ENCODE peak calls at places on chromosomes 5 and 9, in eight cellular contexts. One of them, this sample, is unnamed.
A peak's percentile ranks its signal among the peaks of the same experiment; 100 is the strongest.

GRCh38 chr5:137506296-137506695 is 7.2 kb upstream of the SPOCK1 start:
- DNase-seq in epithelial cell of esophagus: no peak
- DNase-seq in Calu3: no peak
- DNase-seq in cardiac fibroblast: no peak
- DNase-seq in OCI-LY7: no peak
- DNase-seq in AG09319: no peak
- DNase-seq in prostate gland: no peak
- DNase-seq in foreskin fibroblast: no peak
- DNase-seq in this sample: no peak

GRCh38 chr5:62260510-62260909 is 45.5 kb upstream of the KIF2A start:
- DNase-seq in foreskin fibroblast: peak; percentile 19
- DNase-seq in epithelial cell of esophagus: no peak
- DNase-seq in Calu3: no peak
- DNase-seq in AG09319: no peak
- DNase-seq in OCI-LY7: peak; percentile 29
- DNase-seq in prostate gland: no peak
- DNase-seq in cardiac fibroblast: no peak
- DNase-seq in this sample: no peak

GRCh38 chr5:478355-478981 is 35.5 kb downstream of the EXOC3 start:
- DNase-seq in foreskin fibroblast: no peak
- DNase-seq in OCI-LY7: no peak
- DNase-seq in cardiac fibroblast: no peak
- DNase-seq in prostate gland: no peak
- DNase-seq in epithelial cell of esophagus: no peak
- DNase-seq in AG09319: no peak
- DNase-seq in Calu3: no peak
- DNase-seq in this sample: no peak

GRCh38 chr5:109688647-109688998 is 1.1 kb upstream of the MAN2A1 start:
- DNase-seq in Calu3: no peak
- DNase-seq in epithelial cell of esophagus: peak; percentile 42
- DNase-seq in prostate gland: no peak
- DNase-seq in OCI-LY7: peak; percentile 75
- DNase-seq in cardiac fibroblast: peak; percentile 50
- DNase-seq in foreskin fibroblast: peak; percentile 53
- DNase-seq in AG09319: no peak
- DNase-seq in this sample: peak; percentile 13

GRCh38 chr9:127109212-127109711 is 13.2 kb downstream of the ANGPTL2 start:
- DNase-seq in Calu3: no peak
- DNase-seq in prostate gland: peak; percentile 36
- DNase-seq in cardiac fibroblast: no peak
- DNase-seq in AG09319: no peak
- DNase-seq in epithelial cell of esophagus: no peak
- DNase-seq in foreskin fibroblast: no peak
- DNase-seq in OCI-LY7: no peak
- DNase-seq in this sample: no peak

GRCh38 chr9:437066-438015 is 222.7 kb downstream of the DOCK8 start:
- DNase-seq in Calu3: no peak
- DNase-seq in foreskin fibroblast: peak; percentile 29
- DNase-seq in prostate gland: no peak
- DNase-seq in epithelial cell of esophagus: peak; percentile 66
- DNase-seq in cardiac fibroblast: peak; percentile 70
- DNase-seq in OCI-LY7: no peak
- DNase-seq in AG09319: peak; percentile 75
- DNase-seq in this sample: no peak

GRCh38 chr5:134242146-134242545 is 16.3 kb upstream of the PPP2CA start:
- DNase-seq in AG09319: no peak
- DNase-seq in cardiac fibroblast: peak; percentile 94
- DNase-seq in Calu3: no peak
- DNase-seq in OCI-LY7: no peak
- DNase-seq in prostate gland: no peak
- DNase-seq in foreskin fibroblast: peak; percentile 89
- DNase-seq in epithelial cell of esophagus: peak; percentile 47
- DNase-seq in this sample: no peak

GRCh38 chr5:170248635-170249227 is 15.9 kb downstream of the C5orf58 start:
- DNase-seq in prostate gland: no peak
- DNase-seq in AG09319: no peak
- DNase-seq in epithelial cell of esophagus: peak; percentile 22
- DNase-seq in Calu3: no peak
- DNase-seq in foreskin fibroblast: no peak
- DNase-seq in OCI-LY7: no peak
- DNase-seq in cardiac fibroblast: no peak
- DNase-seq in this sample: no peak

GRCh38 chr9:137461663-137462395 is 2.7 kb upstream of the NSMF start:
- DNase-seq in cardiac fibroblast: peak; percentile 58
- DNase-seq in prostate gland: no peak
- DNase-seq in AG09319: no peak
- DNase-seq in OCI-LY7: peak; percentile 94
- DNase-seq in Calu3: no peak
- DNase-seq in epithelial cell of esophagus: peak; percentile 36
- DNase-seq in foreskin fibroblast: no peak
- DNase-seq in this sample: peak; percentile 92

GRCh38 chr9:122446819-122447484 is 30.8 kb downstream of the OR1J1 start:
- DNase-seq in OCI-LY7: no peak
- DNase-seq in foreskin fibroblast: no peak
- DNase-seq in prostate gland: no peak
- DNase-seq in cardiac fibroblast: peak; percentile 39
- DNase-seq in epithelial cell of esophagus: no peak
- DNase-seq in AG09319: no peak
- DNase-seq in Calu3: no peak
- DNase-seq in this sample: no peak

GRCh38 chr9:135692410-135692809 is 6.9 kb downstream of the SOHLH1 start:
- DNase-seq in epithelial cell of esophagus: peak; percentile 8
- DNase-seq in OCI-LY7: no peak
- DNase-seq in Calu3: no peak
- DNase-seq in foreskin fibroblast: no peak
- DNase-seq in prostate gland: no peak
- DNase-seq in AG09319: no peak
- DNase-seq in cardiac fibroblast: peak; percentile 4
- DNase-seq in this sample: no peak

GRCh38 chr9:93081081-93081529 is 14.9 kb upstream of the CARD19 start:
- DNase-seq in Calu3: no peak
- DNase-seq in epithelial cell of esophagus: no peak
- DNase-seq in cardiac fibroblast: no peak
- DNase-seq in foreskin fibroblast: peak; percentile 41
- DNase-seq in prostate gland: no peak
- DNase-seq in OCI-LY7: no peak
- DNase-seq in AG09319: no peak
- DNase-seq in this sample: no peak

GRCh38 chr9:137276757-137277328 is 683 bp upstream of the TOR4A start:
- DNase-seq in AG09319: no peak
- DNase-seq in OCI-LY7: peak; percentile 53
- DNase-seq in epithelial cell of esophagus: no peak
- DNase-seq in Calu3: peak; percentile 70
- DNase-seq in prostate gland: no peak
- DNase-seq in foreskin fibroblast: peak; percentile 87
- DNase-seq in cardiac fibroblast: peak; percentile 72
- DNase-seq in this sample: no peak

GRCh38 chr5:53825016-53825415 is 264.6 kb downstream of the NDUFS4 start:
- DNase-seq in Calu3: no peak
- DNase-seq in AG09319: no peak
- DNase-seq in cardiac fibroblast: no peak
- DNase-seq in epithelial cell of esophagus: no peak
- DNase-seq in prostate gland: no peak
- DNase-seq in foreskin fibroblast: no peak
- DNase-seq in OCI-LY7: no peak
- DNase-seq in this sample: no peak

GRCh38 chr5:113293068-113293571 is 141.7 kb downstream of the TSSK1B start:
- DNase-seq in epithelial cell of esophagus: peak; percentile 21
- DNase-seq in cardiac fibroblast: peak; percentile 32
- DNase-seq in prostate gland: no peak
- DNase-seq in foreskin fibroblast: peak; percentile 37
- DNase-seq in OCI-LY7: no peak
- DNase-seq in AG09319: no peak
- DNase-seq in Calu3: no peak
- DNase-seq in this sample: no peak

GRCh38 chr9:98906273-98907040 is 37.2 kb upstream of the COL15A1 start:
- DNase-seq in cardiac fibroblast: peak; percentile 79
- DNase-seq in OCI-LY7: no peak
- DNase-seq in foreskin fibroblast: peak; percentile 63
- DNase-seq in prostate gland: no peak
- DNase-seq in epithelial cell of esophagus: no peak
- DNase-seq in Calu3: no peak
- DNase-seq in AG09319: no peak
- DNase-seq in this sample: no peak

GRCh38 chr5:160769264-160769663 is 82.7 kb downstream of the ATP10B start:
- DNase-seq in Calu3: no peak
- DNase-seq in prostate gland: no peak
- DNase-seq in OCI-LY7: no peak
- DNase-seq in foreskin fibroblast: no peak
- DNase-seq in epithelial cell of esophagus: no peak
- DNase-seq in cardiac fibroblast: no peak
- DNase-seq in AG09319: no peak
- DNase-seq in this sample: no peak

GRCh38 chr9:969693-970309 is 6.7 kb upstream of the DMRT3 start:
- DNase-seq in prostate gland: no peak
- DNase-seq in cardiac fibroblast: no peak
- DNase-seq in OCI-LY7: no peak
- DNase-seq in epithelial cell of esophagus: no peak
- DNase-seq in AG09319: no peak
- DNase-seq in foreskin fibroblast: no peak
- DNase-seq in Calu3: no peak
- DNase-seq in this sample: no peak

GRCh38 chr9:110443146-110443877 is 105.6 kb upstream of the TXNDC8 start:
- DNase-seq in OCI-LY7: no peak
- DNase-seq in Calu3: no peak
- DNase-seq in epithelial cell of esophagus: peak; percentile 58
- DNase-seq in prostate gland: no peak
- DNase-seq in cardiac fibroblast: peak; percentile 87
- DNase-seq in AG09319: peak; percentile 20
- DNase-seq in foreskin fibroblast: peak; percentile 88
- DNase-seq in this sample: no peak

GRCh38 chr9:121281614-121282291 is 13.8 kb downstream of the GSN start:
- DNase-seq in epithelial cell of esophagus: peak; percentile 98
- DNase-seq in foreskin fibroblast: peak; percentile 72
- DNase-seq in prostate gland: peak; percentile 88
- DNase-seq in AG09319: no peak
- DNase-seq in cardiac fibroblast: peak; percentile 81
- DNase-seq in Calu3: peak; percentile 92
- DNase-seq in OCI-LY7: no peak
- DNase-seq in this sample: no peak

DNA sequence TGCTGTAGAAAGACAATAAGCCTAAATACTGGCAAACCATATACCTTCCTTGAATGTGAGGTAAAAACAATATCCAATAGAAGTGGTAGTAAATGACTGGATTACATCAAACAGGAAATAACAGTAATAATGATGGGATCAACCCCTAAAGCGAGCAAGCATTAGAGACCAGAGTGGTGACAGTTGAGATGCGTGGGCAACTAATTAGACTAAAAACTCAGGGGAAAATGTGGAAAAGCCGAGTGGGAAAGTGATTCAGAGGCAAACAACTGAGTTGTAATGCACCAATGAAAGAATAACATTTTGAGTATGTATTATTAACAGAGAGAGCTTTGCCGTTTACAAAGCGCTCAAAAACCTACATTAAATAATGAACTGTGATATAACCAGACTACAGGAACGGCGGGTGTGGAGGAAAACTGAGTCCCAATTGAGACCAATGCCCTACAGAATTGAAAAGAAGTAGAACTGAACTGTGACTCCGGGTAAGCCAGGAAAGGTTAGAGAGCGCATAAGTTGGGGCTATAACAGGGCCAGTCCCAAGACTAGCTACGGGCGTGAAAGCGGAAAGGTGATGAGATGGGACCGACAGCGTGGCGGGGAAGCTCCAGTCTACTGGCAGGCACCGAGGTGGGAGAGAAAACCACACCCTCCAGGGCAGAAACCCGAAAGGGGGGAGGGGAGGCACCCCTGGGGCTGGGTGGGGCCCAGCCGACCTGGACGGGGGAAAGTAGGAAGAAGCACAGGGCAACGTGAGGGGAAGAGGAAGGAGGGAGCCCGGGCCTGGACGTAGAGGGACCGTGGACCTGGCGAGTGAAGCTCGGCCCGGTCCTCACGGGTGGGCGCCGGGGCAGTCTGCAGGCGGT is 590 bp downstream of the UBAP2 start:
- DNase-seq in epithelial cell of esophagus: peak; percentile 42
- DNase-seq in AG09319: no peak
- DNase-seq in OCI-LY7: peak; percentile 66
- DNase-seq in cardiac fibroblast: peak; percentile 27
- DNase-seq in foreskin fibroblast: peak; percentile 38
- DNase-seq in Calu3: peak; percentile 24
- DNase-seq in prostate gland: peak; percentile 33
- DNase-seq in this sample: peak; percentile 57
- TF ChIP-seq CTCF in epithelial cell of esophagus: no peak
- TF ChIP-seq CTCF in AG09319: no peak
- TF ChIP-seq CTCF in OCI-LY7: no peak
- TF ChIP-seq CTCF in cardiac fibroblast: no peak
- TF ChIP-seq CTCF in foreskin fibroblast: no peak
- TF ChIP-seq CTCF in Calu3: no peak
- TF ChIP-seq CTCF in prostate gland: no peak
- TF ChIP-seq CTCF in this sample: no peak

GRCh38 chr5:141669519-141669918 is 12.5 kb downstream of the ARAP3 start:
- DNase-seq in prostate gland: no peak
- DNase-seq in epithelial cell of esophagus: no peak
- DNase-seq in cardiac fibroblast: no peak
- DNase-seq in Calu3: no peak
- DNase-seq in foreskin fibroblast: no peak
- DNase-seq in OCI-LY7: no peak
- DNase-seq in AG09319: no peak
- DNase-seq in this sample: no peak
- TF ChIP-seq CTCF in prostate gland: no peak
- TF ChIP-seq CTCF in epithelial cell of esophagus: no peak
- TF ChIP-seq CTCF in cardiac fibroblast: no peak
- TF ChIP-seq CTCF in Calu3: no peak
- TF ChIP-seq CTCF in foreskin fibroblast: no peak
- TF ChIP-seq CTCF in OCI-LY7: peak; percentile 44
- TF ChIP-seq CTCF in AG09319: no peak
- TF ChIP-seq CTCF in this sample: peak; percentile 8

DNA sequence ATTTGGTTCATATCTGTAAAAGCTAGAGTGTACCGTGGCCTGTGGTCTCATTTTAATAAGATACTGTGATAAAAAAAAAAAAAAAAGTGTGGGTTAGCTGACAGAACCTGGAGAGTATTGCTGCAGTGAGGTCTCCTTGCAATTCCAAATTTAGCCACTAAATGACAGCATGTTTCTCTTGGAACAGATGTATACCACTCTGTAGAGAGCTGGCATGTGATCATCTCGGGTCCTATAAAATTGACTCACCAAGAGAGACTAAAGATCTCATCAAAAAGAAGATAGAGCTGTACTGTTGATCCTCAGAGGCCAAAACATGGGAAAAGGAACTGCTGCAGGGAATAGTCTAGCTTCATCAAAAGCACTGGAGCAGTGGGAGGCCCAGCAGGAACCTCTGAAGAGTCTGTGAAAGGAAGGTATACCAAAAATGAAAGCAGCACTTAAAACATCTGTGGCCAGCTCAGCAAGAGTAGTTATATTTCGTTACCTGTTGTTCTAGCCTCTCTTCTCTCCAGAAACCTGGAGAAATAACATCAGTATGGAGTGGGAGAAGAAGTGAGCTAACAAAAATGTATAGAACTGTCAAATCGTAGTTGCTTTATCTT is 826.8 kb downstream of the EFNA5 start:
- DNase-seq in epithelial cell of esophagus: peak; percentile 41
- DNase-seq in foreskin fibroblast: peak; percentile 34
- DNase-seq in Calu3: peak; percentile 28
- DNase-seq in prostate gland: no peak
- DNase-seq in AG09319: no peak
- DNase-seq in OCI-LY7: peak; percentile 24
- DNase-seq in cardiac fibroblast: peak; percentile 27
- DNase-seq in this sample: no peak
- TF ChIP-seq CTCF in epithelial cell of esophagus: peak; percentile 60
- TF ChIP-seq CTCF in foreskin fibroblast: no peak
- TF ChIP-seq CTCF in Calu3: peak; percentile 25
- TF ChIP-seq CTCF in prostate gland: no peak
- TF ChIP-seq CTCF in AG09319: peak; percentile 18
- TF ChIP-seq CTCF in OCI-LY7: peak; percentile 46
- TF ChIP-seq CTCF in cardiac fibroblast: no peak
- TF ChIP-seq CTCF in this sample: no peak

GRCh38 chr9:124855944-124856773 is 2.9 kb downstream of the WDR38 start:
- DNase-seq in OCI-LY7: peak; percentile 51
- DNase-seq in cardiac fibroblast: no peak
- DNase-seq in Calu3: peak; percentile 49
- DNase-seq in foreskin fibroblast: peak; percentile 66
- DNase-seq in prostate gland: no peak
- DNase-seq in epithelial cell of esophagus: peak; percentile 41
- DNase-seq in AG09319: no peak
- DNase-seq in this sample: no peak
- TF ChIP-seq CTCF in OCI-LY7: peak; percentile 66
- TF ChIP-seq CTCF in cardiac fibroblast: peak; percentile 59
- TF ChIP-seq CTCF in Calu3: no peak
- TF ChIP-seq CTCF in foreskin fibroblast: peak; percentile 31
- TF ChIP-seq CTCF in prostate gland: no peak
- TF ChIP-seq CTCF in epithelial cell of esophagus: peak; percentile 46
- TF ChIP-seq CTCF in AG09319: peak; percentile 34
- TF ChIP-seq CTCF in this sample: peak; percentile 54